ENCODE peak calls at places on chromosome 21, in seven cellular contexts. V is mesenchymal stem cell, H is H9, C is mesendoderm, S is neuronal stem cell, Y is trophoblast cell, Q is H1. E is an unnamed sample.

GRCh38 chr21:32256873-32257620 is 21.8 kb downstream of the MIS18A start:
- DNase-seq in S (no peak), C (peak), H (no peak), Y (no peak), Q (no peak), V (peak), E (peak)

GRCh38 chr21:41142051-41142795 is 25.7 kb upstream of the BACE2 start:
- DNase-seq in C (peak), Q (no peak), S (no peak), V (no peak), Y (peak), H (peak), E (peak)

GRCh38 chr21:42411197-42411869 is 7.6 kb downstream of the UBASH3A start:
- DNase-seq in V (no peak), H (peak), Q (no peak), Y (no peak), S (no peak), C (peak), E (no peak)

GRCh38 chr21:28636988-28637691 is 355.5 kb downstream of the LTN1 start:
- DNase-seq in Q (no peak), V (peak), S (no peak), H (no peak), C (no peak), Y (peak), E (peak)

GRCh38 chr21:33531007-33531406 is 10.9 kb downstream of the GART start:
- DNase-seq in C (no peak), H (no peak), V (no peak), S (no peak), Q (no peak), Y (no peak), E (no peak)

GRCh38 chr21:42025392-42026071 is 15.4 kb upstream of the ZBTB21 start:
- DNase-seq in H (no peak), C (no peak), Q (no peak), Y (no peak), S (no peak), V (peak), E (peak)

GRCh38 chr21:16983425-16983824 is 529.4 kb upstream of the CXADR start:
- DNase-seq in Y (no peak), H (no peak), C (no peak), S (no peak), V (no peak), Q (no peak), E (no peak)

GRCh38 chr21:26715878-26716506 is 129.2 kb downstream of the ADAMTS1 start:
- DNase-seq in V (peak), H (peak), Q (no peak), C (peak), S (peak), Y (peak), E (peak)

GRCh38 chr21:21200939-21201610 is 202.9 kb downstream of the NCAM2 start:
- DNase-seq in Y (no peak), H (no peak), V (peak), C (no peak), S (no peak), Q (no peak), E (peak)

GRCh38 chr21:42021751-42022430 is 11.7 kb upstream of the ZBTB21 start:
- DNase-seq in C (peak), Q (no peak), V (no peak), S (peak), H (peak), Y (no peak), E (no peak)

GRCh38 chr21:42636535-42636914 is 16.9 kb upstream of the PDE9A start:
- DNase-seq in S (no peak), Q (no peak), Y (peak), H (no peak), V (peak), C (no peak), E (peak)

GRCh38 chr21:29849735-29850176 is 90.0 kb downstream of the GRIK1 start:
- DNase-seq in H (peak), Y (peak), S (peak), C (peak), Q (peak), V (peak), E (peak)

GRCh38 chr21:42236693-42237092 is 17.8 kb downstream of the ABCG1 start:
- DNase-seq in C (no peak), V (no peak), H (no peak), Q (no peak), S (no peak), Y (no peak), E (no peak)

GRCh38 chr21:33640697-33641338 is 723 bp downstream of the CRYZL1 start:
- DNase-seq in Y (no peak), C (peak), S (no peak), Q (no peak), H (no peak), V (peak), E (peak)

GRCh38 chr21:31255846-31256395 is 88.1 kb downstream of the TIAM1 start:
- DNase-seq in H (no peak), Q (no peak), V (no peak), Y (no peak), S (peak), C (no peak), E (no peak)

GRCh38 chr21:26388731-26389231 is 184.3 kb downstream of the CYYR1 start:
- DNase-seq in C (peak), S (no peak), V (peak), Y (peak), Q (no peak), H (no peak), E (peak)

GRCh38 chr21:25370311-25370744 is 237.0 kb downstream of the MRPL39 start:
- DNase-seq in S (no peak), Q (no peak), H (no peak), V (peak), Y (no peak), C (peak), E (peak)

GRCh38 chr21:16794944-16795343 is 717.9 kb upstream of the CXADR start:
- DNase-seq in H (no peak), V (peak), Q (no peak), S (no peak), Y (peak), C (peak), E (peak)

DNA sequence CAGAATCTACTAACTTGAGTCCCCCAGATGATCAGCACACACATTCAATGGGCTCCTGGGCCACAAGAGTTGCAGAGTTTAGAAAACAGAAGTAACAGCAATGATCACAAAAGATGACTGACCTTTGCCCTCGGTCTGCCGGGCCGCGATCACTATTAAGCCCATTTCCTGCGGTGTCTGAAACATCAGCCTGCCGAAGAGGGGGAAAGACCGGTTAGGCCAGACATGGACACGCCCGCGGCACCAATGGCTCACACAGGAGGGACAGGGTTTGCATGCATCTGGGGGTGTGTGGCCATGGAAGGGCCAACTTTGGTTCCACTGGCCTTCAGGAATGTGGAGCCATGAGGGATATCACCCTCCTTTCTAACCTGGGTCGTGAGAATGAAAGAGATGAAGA is 68.2 kb downstream of the SIM2 start:
- DNase-seq in C (no peak), H (no peak), Y (no peak), V (no peak), Q (no peak), S (no peak), E (no peak)
- H3K4ac ChIP-seq in C (no peak), H (no peak), Y (no peak), V (no peak), Q (no peak), S (no peak), E (no peak)

DNA sequence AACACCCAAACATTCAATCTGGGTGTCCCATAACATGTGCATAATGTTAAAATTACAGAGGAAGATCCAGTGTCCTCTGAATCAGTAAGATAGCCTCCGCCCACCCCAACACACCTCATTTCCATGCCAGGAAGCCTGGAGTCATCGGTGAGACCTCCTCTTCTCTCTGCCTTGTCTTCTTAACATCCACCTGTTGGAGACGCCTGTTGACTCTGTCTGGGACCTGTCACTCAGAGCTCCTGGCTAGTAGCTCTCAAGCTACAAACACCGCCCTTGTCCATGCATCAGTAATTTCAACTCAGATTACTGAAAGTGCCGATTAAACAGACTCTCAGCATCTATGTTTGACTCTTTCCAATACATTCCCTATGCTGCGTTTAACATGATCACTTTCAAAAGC is 27.4 kb downstream of the KCNJ15 start:
- DNase-seq in V (no peak), S (no peak), H (no peak), Q (no peak), Y (no peak), C (no peak), E (no peak)
- H4K8ac ChIP-seq in V (no peak), S (no peak), H (no peak), Q (no peak), Y (no peak), C (no peak), E (no peak)

DNA sequence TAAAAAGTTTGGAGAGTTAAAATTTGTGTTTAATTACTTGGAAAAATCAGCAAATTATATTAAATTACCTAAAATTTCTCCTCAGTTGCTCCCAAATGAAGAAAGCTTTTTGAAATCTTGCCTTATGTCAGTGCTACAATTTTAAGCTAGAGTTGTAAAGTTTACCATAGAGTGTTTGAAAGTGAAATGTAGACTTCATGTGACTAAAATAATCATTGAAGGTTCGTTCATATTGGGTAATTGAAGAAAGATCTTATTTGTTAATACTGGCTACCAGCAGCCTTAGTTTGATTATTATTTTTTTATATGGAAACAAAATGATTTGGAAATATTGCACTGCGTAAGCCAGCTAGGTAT is 4.4 kb downstream of the DYRK1A start:
- DNase-seq in Y (no peak), V (no peak), H (no peak), Q (no peak), S (no peak), C (no peak), E (no peak)
- H3K4ac ChIP-seq in Y (no peak), V (no peak), H (no peak), Q (no peak), S (no peak), C (no peak), E (no peak)

GRCh38 chr21:43808832-43809251 is 19.5 kb downstream of the RRP1 start:
- DNase-seq in S (no peak), Y (no peak), Q (no peak), V (no peak), H (no peak), C (no peak), E (no peak)
- H4K8ac ChIP-seq in S (no peak), Y (no peak), Q (no peak), V (no peak), H (no peak), C (no peak), E (no peak)

DNA sequence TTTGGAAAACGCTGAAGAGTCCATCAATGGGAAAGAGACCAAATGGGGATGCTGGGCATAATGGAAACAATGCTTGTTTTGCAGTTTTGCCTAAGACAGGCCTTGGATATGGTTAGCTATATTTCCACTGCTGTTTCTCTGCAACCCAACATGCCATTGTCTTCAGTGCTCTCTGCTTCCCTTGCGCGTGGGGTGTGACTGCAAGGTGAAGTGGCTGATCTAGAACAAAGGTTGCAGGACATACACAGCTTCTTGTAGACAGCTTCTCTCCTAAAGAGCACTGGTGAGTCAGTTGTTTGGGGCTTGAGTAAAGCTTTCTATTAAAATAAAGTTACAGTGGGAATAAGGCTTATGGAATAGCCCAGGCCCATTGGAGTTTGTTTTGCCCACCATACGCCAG is 33.0 kb downstream of the RUNX1 start:
- DNase-seq in H (no peak), V (no peak), S (no peak), Q (no peak), C (no peak), Y (no peak), E (no peak)
- H3K4ac ChIP-seq in H (no peak), V (no peak), S (no peak), Q (no peak), C (no peak), Y (no peak), E (no peak)

DNA sequence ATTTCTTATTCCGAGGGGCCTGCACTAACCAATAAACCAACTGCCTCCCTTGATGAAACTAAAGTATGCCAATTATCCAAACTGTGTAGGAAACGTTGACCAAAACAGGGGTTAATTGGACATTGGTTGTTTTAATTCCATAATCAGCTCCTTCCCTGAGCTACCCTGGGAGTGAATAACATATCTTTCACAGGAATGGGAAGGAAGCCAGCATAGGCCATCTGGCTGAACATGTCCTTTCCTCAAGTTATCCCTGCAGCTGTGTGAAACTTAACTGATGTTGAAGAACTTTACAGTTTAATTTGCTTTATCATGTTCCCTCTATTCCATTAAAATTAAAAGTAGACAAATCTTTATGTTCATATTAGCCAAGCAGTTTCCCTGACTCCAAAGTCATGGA is 75.4 kb downstream of the NRIP1 start:
- DNase-seq in Q (no peak), C (no peak), S (no peak), H (no peak), V (no peak), Y (no peak), E (peak)
- H4K8ac ChIP-seq in Q (no peak), C (no peak), S (no peak), H (no peak), V (no peak), Y (no peak), E (no peak)

DNA sequence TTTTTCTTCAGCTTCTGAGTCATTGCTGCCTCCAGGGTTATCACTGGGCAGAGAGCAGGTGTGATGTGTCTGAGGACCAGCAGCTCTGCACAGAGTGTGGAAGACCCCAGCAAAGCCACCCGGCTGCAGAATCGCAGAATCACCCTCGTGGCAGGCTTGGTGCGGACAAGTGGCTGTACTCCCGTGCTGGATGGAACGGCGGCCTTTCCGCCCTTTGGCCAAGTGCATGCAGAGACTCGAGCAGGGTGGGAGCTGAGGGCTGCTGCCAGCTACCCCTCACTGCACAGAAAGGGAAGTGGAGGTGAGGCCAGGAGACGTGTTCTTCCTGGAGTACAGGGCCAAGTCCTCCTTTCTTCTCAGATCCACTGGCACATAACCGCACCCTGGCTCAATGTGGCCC is 162.5 kb downstream of the PCBP3 start:
- DNase-seq in C (no peak), H (no peak), Y (no peak), V (no peak), S (no peak), Q (no peak), E (no peak)
- H3K4ac ChIP-seq in C (no peak), H (no peak), Y (no peak), V (no peak), S (no peak), Q (no peak), E (no peak)

DNA sequence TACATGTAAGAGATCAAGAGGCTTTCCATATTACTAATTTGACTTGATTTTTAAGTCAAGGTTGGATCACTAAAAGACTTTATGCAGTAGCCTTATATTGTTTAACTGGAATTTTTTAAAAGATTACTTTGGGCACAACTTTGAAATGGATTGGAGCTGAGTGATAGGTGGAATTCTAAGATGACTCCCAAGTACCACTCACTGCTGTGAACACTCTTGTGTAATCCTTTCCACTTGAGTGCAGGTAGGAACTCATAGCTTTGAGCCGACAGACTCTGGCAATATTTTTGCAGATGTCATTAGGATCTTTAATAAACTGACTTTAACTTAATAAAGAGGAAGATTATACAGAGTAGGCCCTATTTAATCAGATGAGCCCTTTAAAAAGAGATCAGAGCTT is 831.1 kb upstream of the NCAM2 start:
- DNase-seq in S (no peak), Q (no peak), Y (no peak), V (no peak), H (no peak), C (no peak), E (no peak)
- H4K8ac ChIP-seq in S (no peak), Q (no peak), Y (no peak), V (no peak), H (no peak), C (no peak), E (no peak)

DNA sequence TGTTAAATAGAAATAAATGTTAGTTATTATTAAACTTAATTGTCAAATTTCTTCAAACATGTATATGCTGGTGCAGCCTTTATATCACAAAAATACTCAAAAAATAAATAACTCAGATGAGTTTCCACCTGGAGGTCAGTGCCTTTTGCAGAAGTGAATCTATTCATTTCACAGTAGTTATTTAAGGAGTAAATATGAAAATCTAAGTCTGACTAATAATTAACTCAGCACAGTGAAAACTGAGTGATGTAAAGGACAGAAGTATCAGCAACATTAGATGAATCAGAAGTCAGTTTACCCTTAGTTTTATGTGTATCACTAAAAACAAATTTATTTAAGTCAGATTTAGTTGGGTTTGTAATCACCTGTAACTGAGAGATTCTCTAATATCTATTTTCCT is 2135.4 kb downstream of the MRPL39 start:
- DNase-seq in H (no peak), Y (no peak), S (no peak), Q (no peak), C (no peak), V (no peak), E (no peak)
- H3K4ac ChIP-seq in H (no peak), Y (no peak), S (no peak), Q (no peak), C (no peak), V (no peak), E (no peak)